ENCODE peak calls at places on chromosomes 13 and 19, in eight cellular contexts. X, J, D, E, R, L, V and Y are unnamed samples.

GRCh38 chr13:43985437-43986051 is 105.8 kb downstream of the LACC1 start:
- DNase-seq in D (no peak), V (no peak), L (no peak), E (no peak), X (no peak), J (no peak), R (no peak), Y (no peak)

GRCh38 chr19:44050740-44051653 is 839 bp upstream of the ZNF223 start:
- DNase-seq in J (no peak), D (peak; percentile 2), X (no peak), L (peak; percentile 24), R (peak; percentile 1), E (peak; percentile 16), V (no peak), Y (peak; percentile 7)

GRCh38 chr13:39684531-39685137 is 29.2 kb downstream of the COG6 start:
- DNase-seq in E (peak; percentile 83), X (no peak), R (peak; percentile 65), V (peak; percentile 65), D (peak; percentile 73), J (no peak), L (no peak), Y (peak; percentile 28)

GRCh38 chr13:50914301-50914700 is 4.7 kb downstream of the RNASEH2B start:
- DNase-seq in D (no peak), V (no peak), X (no peak), R (no peak), L (no peak), J (no peak), E (no peak), Y (peak; percentile 52)

GRCh38 chr19:5001547-5002131 is 32.7 kb downstream of the KDM4B start:
- DNase-seq in V (peak; percentile 71), D (peak; percentile 16), L (peak; percentile 28), J (no peak), R (peak; percentile 73), X (peak; percentile 29), E (peak; percentile 69), Y (peak; percentile 36)

GRCh38 chr19:42433503-42434260 is 6.5 kb upstream of the LIPE start:
- DNase-seq in V (peak; percentile 14), R (peak; percentile 53), E (peak; percentile 71), X (peak; percentile 53), L (peak; percentile 74), J (peak; percentile 90), D (peak; percentile 92), Y (peak; percentile 72)

GRCh38 chr19:51681286-51681956 is 11.7 kb upstream of the SPACA6 start:
- DNase-seq in X (no peak), V (peak; percentile 27), R (no peak), J (no peak), D (no peak), L (no peak), E (peak; percentile 15), Y (peak; percentile 51)

GRCh38 chr13:110055089-110055488 is 251.9 kb downstream of the COL4A1 start:
- DNase-seq in E (peak; percentile 29), R (peak; percentile 81), V (peak; percentile 18), X (no peak), D (no peak), J (no peak), L (no peak), Y (peak; percentile 36)

GRCh38 chr19:57934820-57935665 is at the start of gene ZNF418:
- DNase-seq in L (peak; percentile 34), E (peak; percentile 80), J (peak; percentile 37), R (peak; percentile 88), X (peak; percentile 10), V (peak; percentile 84), D (peak; percentile 94), Y (peak; percentile 89)

GRCh38 chr19:2533686-2534085 is 57.8 kb downstream of the GADD45B start:
- DNase-seq in V (no peak), J (no peak), E (peak; percentile 55), X (no peak), L (no peak), R (peak; percentile 74), D (no peak), Y (peak; percentile 55)

GRCh38 chr13:112127564-112127963 is 60.6 kb downstream of the SOX1 start:
- DNase-seq in J (no peak), D (no peak), L (no peak), X (no peak), E (no peak), V (no peak), R (no peak), Y (no peak)

GRCh38 chr19:3788991-3789778 is 3.0 kb upstream of the MATK start:
- DNase-seq in J (no peak), R (no peak), E (no peak), X (no peak), D (no peak), V (no peak), L (no peak), Y (no peak)

GRCh38 chr19:35142531-35143230 is 374 bp upstream of the FXYD7 start:
- DNase-seq in V (no peak), R (no peak), D (no peak), J (no peak), E (peak; percentile 63), X (peak; percentile 45), L (peak; percentile 69), Y (no peak)

GRCh38 chr13:36839281-36839680 is 20.3 kb downstream of the RFXAP start:
- DNase-seq in J (no peak), E (no peak), D (no peak), L (no peak), X (no peak), R (peak; percentile 25), V (no peak), Y (no peak)

GRCh38 chr19:3519126-3519525 is 13.0 kb downstream of the FZR1 start:
- DNase-seq in D (no peak), E (no peak), X (no peak), L (no peak), R (no peak), J (no peak), V (no peak), Y (no peak)

GRCh38 chr13:30031488-30031887 is 181.1 kb upstream of the UBL3 start:
- DNase-seq in E (no peak), D (no peak), L (no peak), J (no peak), X (no peak), R (no peak), V (no peak), Y (no peak)

GRCh38 chr19:23992348-23992747 is 77.7 kb downstream of the ZNF726 start:
- DNase-seq in E (no peak), J (no peak), L (no peak), D (no peak), V (no peak), R (no peak), X (no peak), Y (no peak)

GRCh38 chr13:40777166-40777956 is 6.4 kb upstream of the MRPS31 start:
- DNase-seq in J (peak; percentile 64), X (no peak), D (peak; percentile 83), E (peak; percentile 74), R (peak; percentile 71), V (peak; percentile 37), L (peak; percentile 30), Y (peak; percentile 68)

GRCh38 chr19:10193666-10194499 is 870 bp downstream of the DNMT1 start:
- DNase-seq in R (peak; percentile 52), V (peak; percentile 76), X (no peak), J (peak; percentile 9), E (peak; percentile 86), L (peak; percentile 29), D (peak; percentile 7), Y (peak; percentile 72)

GRCh38 chr13:83378901-83379300 is 503.4 kb downstream of the SLITRK1 start:
- DNase-seq in J (no peak), V (peak; percentile 47), L (no peak), D (no peak), E (peak; percentile 37), R (peak; percentile 69), X (no peak), Y (no peak)

GRCh38 chr19:10567696-10568443 is 909 bp downstream of the CDKN2D start:
- DNase-seq in J (no peak), R (no peak), L (no peak), D (no peak), V (no peak), X (no peak), E (peak; percentile 27), Y (peak; percentile 44)

GRCh38 chr19:40813182-40813581 is 14.2 kb downstream of the EGLN2 start:
- DNase-seq in R (no peak), E (no peak), J (no peak), V (no peak), L (no peak), D (no peak), X (no peak), Y (no peak)

GRCh38 chr19:38543807-38544568 is 73.8 kb downstream of the MAP4K1 start:
- DNase-seq in E (peak; percentile 91), V (peak; percentile 86), D (peak; percentile 94), R (peak; percentile 95), J (peak; percentile 9), L (peak; percentile 22), X (no peak), Y (peak; percentile 97)

GRCh38 chr19:40523322-40524047 is 53.2 kb upstream of the SHKBP1 start:
- DNase-seq in R (peak; percentile 59), X (no peak), J (peak; percentile 22), L (peak; percentile 41), E (peak; percentile 78), V (peak; percentile 44), D (peak; percentile 26), Y (peak; percentile 72)

GRCh38 chr19:38389101-38389925 is 816 bp downstream of the SPRED3 start:
- DNase-seq in R (peak; percentile 82), L (no peak), V (peak; percentile 82), E (peak; percentile 88), J (no peak), X (no peak), D (no peak), Y (peak; percentile 87)

GRCh38 chr19:42024622-42025111 is 30.6 kb upstream of the ATP1A3 start:
- DNase-seq in R (no peak), J (no peak), D (no peak), V (peak; percentile 48), L (no peak), E (peak; percentile 28), X (no peak), Y (peak; percentile 71)

GRCh38 chr19:38717051-38717450 is 27.2 kb downstream of the CAPN12 start:
- DNase-seq in X (no peak), L (no peak), V (no peak), D (no peak), E (no peak), R (no peak), J (no peak), Y (no peak)